ENCODE peak calls at places on chromosomes 11 and 22, in four cellular contexts. O is stimulated activated naive B cell treated with anti-CD40 and anti-IgM and Interleukin-4, amounts not matched to agents 10 μg/mL and 1 μg/mL and 100 μg/mL, for 72 hours; H is activated CD4-positive, alpha-beta T cell treated with anti-CD3 and anti-CD28 coated beads, Interleukin-2, amount 50 U/mL, for 1 hour; M is GM23248. C is an unnamed sample.
A peak's percentile ranks its signal among the peaks of the same experiment; 100 is the strongest.

GRCh38 chr11:61667684-61668320 is 12.4 kb upstream of the DAGLA start:
- DNase-seq in O (no peak), H (no peak), M (no peak), C (no peak)

GRCh38 chr11:112355726-112356125 is 95.1 kb upstream of the PLET1 start:
- DNase-seq in O (no peak), H (no peak), M (peak; percentile 38), C (peak; percentile 35)

GRCh38 chr22:37185646-37186227 is 2.3 kb downstream of the C1QTNF6 start:
- DNase-seq in O (no peak), H (no peak), M (no peak), C (no peak)

GRCh38 chr11:75371930-75372876 is 20.7 kb upstream of the ARRB1 start:
- DNase-seq in O (no peak), H (no peak), M (peak; percentile 68), C (no peak)

GRCh38 chr11:86740628-86741488 is 59.5 kb upstream of the PRSS23 start:
- DNase-seq in O (no peak), H (no peak), M (peak; percentile 98), C (peak; percentile 95)

GRCh38 chr11:1777737-1778136 is 14.0 kb upstream of the CTSD start:
- DNase-seq in O (no peak), H (no peak), M (no peak), C (no peak)

GRCh38 chr22:36461665-36462474 is 19.6 kb downstream of the TXN2 start:
- DNase-seq in O (no peak), H (no peak), M (peak; percentile 79), C (peak; percentile 92)

GRCh38 chr22:31142285-31142684 is 2.0 kb upstream of the PLA2G3 start:
- DNase-seq in O (no peak), H (no peak), M (no peak), C (no peak)

GRCh38 chr11:132039521-132039920 is 669.1 kb downstream of the NTM start:
- DNase-seq in O (no peak), H (no peak), M (no peak), C (no peak)

GRCh38 chr11:26950260-26950719 is 43.6 kb upstream of the FIBIN start:
- DNase-seq in O (no peak), H (no peak), M (peak; percentile 81), C (peak; percentile 92)

GRCh38 chr11:36010010-36010740 is 66.3 kb downstream of the LDLRAD3 start:
- DNase-seq in O (no peak), H (no peak), M (peak; percentile 33), C (peak; percentile 46)

GRCh38 chr11:8356731-8357504 is 93.2 kb upstream of the LMO1 start:
- DNase-seq in O (no peak), H (no peak), M (peak; percentile 64), C (no peak)

GRCh38 chr11:104713366-104713765 is 184.9 kb downstream of the CASP12 start:
- DNase-seq in O (no peak), H (no peak), M (no peak), C (peak; percentile 12)

GRCh38 chr11:16820324-16821092 is 82.1 kb downstream of the C11orf58 start:
- DNase-seq in O (peak; percentile 41), H (peak; percentile 60), M (peak; percentile 75), C (peak; percentile 78)

GRCh38 chr11:66418168-66418985 is 2.5 kb upstream of the NPAS4 start:
- DNase-seq in O (peak; percentile 58), H (peak; percentile 58), M (peak; percentile 99), C (peak; percentile 96)

GRCh38 chr11:31997955-31998354 is 92.9 kb upstream of the RCN1 start:
- DNase-seq in O (no peak), H (no peak), M (no peak), C (no peak)

GRCh38 chr11:92826136-92826535 is 143.3 kb upstream of the MTNR1B start:
- DNase-seq in O (no peak), H (no peak), M (peak; percentile 31), C (peak; percentile 73)

GRCh38 chr11:82936261-82936660 is 34.7 kb downstream of the DDIAS start:
- DNase-seq in O (no peak), H (no peak), M (peak; percentile 47), C (no peak)

GRCh38 chr11:548700-549603 is 11.6 kb downstream of the LMNTD2 start:
- DNase-seq in O (no peak), H (no peak), M (peak; percentile 38), C (no peak)

GRCh38 chr11:35387341-35387982 is 31.9 kb downstream of the SLC1A2 start:
- DNase-seq in O (no peak), H (no peak), M (no peak), C (no peak)

GRCh38 chr22:45966892-45967365 is 10.0 kb downstream of the WNT7B start:
- DNase-seq in O (no peak), H (no peak), M (no peak), C (no peak)

GRCh38 chr11:15104166-15104565 is 10.6 kb upstream of the INSC start:
- DNase-seq in O (no peak), H (no peak), M (peak; percentile 64), C (peak; percentile 12)

GRCh38 chr11:77407613-77408012 is 66.3 kb downstream of the PAK1 start:
- DNase-seq in O (no peak), H (no peak), M (peak; percentile 97), C (peak; percentile 78)

GRCh38 chr11:8604078-8604723 is 10.2 kb upstream of the STK33 start:
- DNase-seq in O (no peak), H (peak; percentile 11), M (peak; percentile 100), C (peak; percentile 100)

GRCh38 chr22:44120314-44120704 is 60.4 kb upstream of the PARVG start:
- DNase-seq in O (no peak), H (no peak), M (no peak), C (no peak)

GRCh38 chr22:20922141-20922751 is 5.0 kb downstream of the CRKL start:
- DNase-seq in O (no peak), H (no peak), M (peak; percentile 38), C (no peak)

GRCh38 chr11:47185305-47186075 is 744 bp downstream of the PACSIN3 start:
- DNase-seq in O (no peak), H (peak; percentile 8), M (peak; percentile 57), C (peak; percentile 26)

GRCh38 chr11:405323-405975 is 9.3 kb downstream of the SIGIRR start:
- DNase-seq in O (no peak), H (no peak), M (peak; percentile 52), C (no peak)

GRCh38 chr22:23700706-23701105 is 9.9 kb downstream of the RGL4 start:
- DNase-seq in O (no peak), H (no peak), M (no peak), C (no peak)

GRCh38 chr11:95296165-95296564 is 65.2 kb upstream of the SESN3 start:
- DNase-seq in O (no peak), H (no peak), M (no peak), C (no peak)

GRCh38 chr22:36384766-36385400 is 2.9 kb downstream of the MYH9 start:
- DNase-seq in O (no peak), H (peak; percentile 59), M (peak; percentile 38), C (no peak)

GRCh38 chr11:76596652-76597051 is 73.9 kb downstream of the LRRC32 start:
- DNase-seq in O (no peak), H (no peak), M (no peak), C (no peak)

GRCh38 chr22:28594784-28595324 is 84.8 kb downstream of the TTC28 start:
- DNase-seq in O (no peak), H (no peak), M (peak; percentile 86), C (peak; percentile 81)

GRCh38 chr11:44456544-44457270 is 108.8 kb upstream of the CD82 start:
- DNase-seq in O (no peak), H (no peak), M (peak; percentile 15), C (no peak)

GRCh38 chr22:45552580-45553332 is 50.1 kb downstream of the FBLN1 start:
- DNase-seq in O (no peak), H (no peak), M (peak; percentile 90), C (peak; percentile 98)

GRCh38 chr11:125404811-125405481 is 91.1 kb downstream of the FEZ1 start:
- DNase-seq in O (peak; percentile 41), H (peak; percentile 60), M (peak; percentile 67), C (peak; percentile 31)

GRCh38 chr22:17411213-17411612 is 42.0 kb downstream of the CECR2 start:
- DNase-seq in O (no peak), H (no peak), M (no peak), C (no peak)

GRCh38 chr11:117600261-117600783 is 196.7 kb downstream of the DSCAML1 start:
- DNase-seq in O (no peak), H (no peak), M (no peak), C (no peak)